ENCODE peak calls at places on chromosomes 3 and 15, in ten cellular contexts. E is activated T-cell treated with anti-CD3 and anti-CD28 coated beads for 48 hours; H is activated T-helper 1 cell treated with anti-CD3 and anti-CD28 coated beads, Interleukin-2, amount 50 U/mL, for 16 hours; G is stimulated activated CD4-positive, alpha-beta T cell treated with anti-CD3 and anti-CD28 coated beads, Interleukin-15, amount 100 ng/mL, for 24 hours; Q is SHP77; X is ureter; T is HS-27A; M is GM19239; J is ovary; A is NCI-H1092. L is an unnamed sample.

GRCh38 chr3:9185046-9185445 is 64.4 kb downstream of the SRGAP3 start:
- DNase-seq in E (no peak), H (no peak), G (no peak), Q (no peak), X (no peak), T (no peak), M (no peak), J (no peak), A (no peak), L (no peak)

GRCh38 chr15:80444680-80445251 is 40.6 kb downstream of the ARNT2 start:
- DNase-seq in E (no peak), H (no peak), G (no peak), Q (no peak), X (no peak), T (no peak), M (no peak), J (no peak), A (no peak), L (no peak)

GRCh38 chr3:145798691-145799550 is 362.1 kb downstream of the PLOD2 start:
- DNase-seq in E (no peak), H (no peak), G (no peak), Q (no peak), X (no peak), T (no peak), M (no peak), J (no peak), A (no peak), L (no peak)

GRCh38 chr3:32557640-32558352 is 12.9 kb downstream of the DYNC1LI1 start:
- DNase-seq in E (no peak), H (no peak), G (no peak), Q (peak), X (no peak), T (no peak), M (no peak), J (no peak), A (peak), L (no peak)

GRCh38 chr3:93910085-93910484 is 63.6 kb downstream of the PROS1 start:
- DNase-seq in E (no peak), H (no peak), G (no peak), Q (no peak), X (no peak), T (no peak), M (no peak), J (no peak), A (no peak), L (no peak)

GRCh38 chr3:177676947-177677587 is 479.8 kb upstream of the TBL1XR1 start:
- DNase-seq in E (no peak), H (no peak), G (no peak), Q (no peak), X (no peak), T (no peak), M (no peak), J (no peak), A (no peak), L (no peak)

GRCh38 chr3:196210673-196211556 is at the start of gene ZDHHC19:
- DNase-seq in E (no peak), H (no peak), G (no peak), Q (no peak), X (no peak), T (no peak), M (no peak), J (no peak), A (no peak), L (no peak)

GRCh38 chr3:123650101-123650500 is 65.2 kb upstream of the HACD2 start:
- DNase-seq in E (no peak), H (no peak), G (no peak), Q (no peak), X (no peak), T (no peak), M (no peak), J (no peak), A (no peak), L (no peak)

GRCh38 chr15:58707397-58707796 is 42.1 kb downstream of the ADAM10 start:
- DNase-seq in E (no peak), H (no peak), G (no peak), Q (no peak), X (no peak), T (no peak), M (no peak), J (no peak), A (no peak), L (no peak)

GRCh38 chr3:141366285-141367037 is 1.8 kb upstream of the ZBTB38 start:
- DNase-seq in E (no peak), H (no peak), G (no peak), Q (no peak), X (no peak), T (peak), M (no peak), J (peak), A (no peak), L (no peak)

GRCh38 chr3:64399205-64399800 is 174.0 kb upstream of the PRICKLE2 start:
- DNase-seq in E (no peak), H (no peak), G (peak), Q (peak), X (peak), T (peak), M (no peak), J (no peak), A (no peak), L (peak)

GRCh38 chr3:135637033-135637432 is 328.5 kb upstream of the PPP2R3A start:
- DNase-seq in E (no peak), H (no peak), G (no peak), Q (no peak), X (no peak), T (no peak), M (no peak), J (no peak), A (no peak), L (no peak)

GRCh38 chr3:98893740-98894139 is 7.8 kb downstream of the DCBLD2 start:
- DNase-seq in E (no peak), H (no peak), G (no peak), Q (no peak), X (no peak), T (no peak), M (no peak), J (no peak), A (no peak), L (no peak)

GRCh38 chr15:89340586-89340985 is 6.0 kb upstream of the POLG start:
- DNase-seq in E (no peak), H (no peak), G (no peak), Q (no peak), X (no peak), T (no peak), M (no peak), J (peak), A (no peak), L (no peak)

GRCh38 chr15:39357478-39358268 is 223.2 kb upstream of the THBS1 start:
- DNase-seq in E (no peak), H (no peak), G (no peak), Q (no peak), X (no peak), T (no peak), M (no peak), J (no peak), A (no peak), L (no peak)

GRCh38 chr3:32467333-32468070 is 35.1 kb downstream of the CMTM6 start:
- DNase-seq in E (peak), H (peak), G (peak), Q (peak), X (peak), T (no peak), M (peak), J (peak), A (peak), L (peak)

GRCh38 chr3:60841355-60841754 is 409.9 kb downstream of the FHIT start:
- DNase-seq in E (no peak), H (no peak), G (no peak), Q (no peak), X (no peak), T (no peak), M (no peak), J (no peak), A (no peak), L (no peak)

GRCh38 chr3:125585595-125586223 is 9.6 kb downstream of the OSBPL11 start:
- DNase-seq in E (no peak), H (no peak), G (peak), Q (peak), X (peak), T (peak), M (peak), J (peak), A (peak), L (peak)

GRCh38 chr3:149291178-149291577 is 42.3 kb downstream of the TM4SF18 start:
- DNase-seq in E (no peak), H (no peak), G (no peak), Q (no peak), X (no peak), T (no peak), M (no peak), J (no peak), A (no peak), L (peak)

GRCh38 chr3:176351408-176351807 is 845.9 kb downstream of the TBL1XR1 start:
- DNase-seq in E (no peak), H (no peak), G (no peak), Q (no peak), X (no peak), T (no peak), M (no peak), J (no peak), A (no peak), L (no peak)

GRCh38 chr15:76197703-76198455 is 113.4 kb downstream of the ETFA start:
- DNase-seq in E (no peak), H (no peak), G (no peak), Q (no peak), X (no peak), T (no peak), M (no peak), J (no peak), A (no peak), L (no peak)

L was measured in OCI-LY7.